ENCODE peak calls at places on chromosomes 13 and 19, in eight cellular contexts. X, N, T, J, F, U, P and Z are unnamed samples.

GRCh38 chr19:43777163-43777700 is 3.5 kb downstream of the KCNN4 start:
- DNase-seq in X (no peak), F (no peak), P (peak), N (no peak), T (no peak), J (peak), U (no peak), Z (no peak)

GRCh38 chr13:98922306-98922705 is 55.6 kb downstream of the DOCK9 start:
- DNase-seq in P (peak), N (no peak), F (no peak), J (no peak), T (no peak), X (no peak), U (no peak), Z (no peak)

GRCh38 chr13:112210401-112210800 is 143.5 kb downstream of the SOX1 start:
- DNase-seq in N (no peak), P (no peak), X (no peak), T (no peak), F (no peak), J (no peak), U (peak), Z (no peak)

GRCh38 chr13:113915012-113915763 is 51.3 kb upstream of the GAS6 start:
- DNase-seq in P (no peak), T (no peak), X (no peak), U (no peak), N (no peak), J (no peak), F (peak), Z (peak)

GRCh38 chr19:5287066-5287465 is 53.5 kb downstream of the PTPRS start:
- DNase-seq in F (no peak), U (no peak), T (no peak), N (no peak), X (no peak), J (peak), P (no peak), Z (no peak)

GRCh38 chr13:78736142-78736541 is 77.2 kb upstream of the OBI1 start:
- DNase-seq in T (no peak), F (no peak), P (peak), X (peak), J (no peak), U (no peak), N (no peak), Z (no peak)

GRCh38 chr19:28864024-28864503 is 348.9 kb downstream of the UQCRFS1 start:
- DNase-seq in J (no peak), U (no peak), P (no peak), T (no peak), N (no peak), F (no peak), X (no peak), Z (no peak)

GRCh38 chr13:71785361-71785760 is 81.6 kb downstream of the DACH1 start:
- DNase-seq in P (no peak), T (no peak), J (no peak), N (no peak), U (no peak), X (no peak), F (no peak), Z (no peak)

GRCh38 chr13:47397739-47398138 is 500.9 kb upstream of the HTR2A start:
- DNase-seq in T (no peak), X (peak), P (no peak), N (no peak), F (no peak), U (no peak), J (peak), Z (no peak)

GRCh38 chr19:39546599-39546998 is 6.6 kb upstream of the EID2 start:
- DNase-seq in U (peak), T (no peak), N (no peak), P (no peak), J (peak), X (no peak), F (no peak), Z (no peak)

GRCh38 chr13:48275507-48275906 is 28.0 kb upstream of the RB1 start:
- DNase-seq in U (no peak), F (no peak), P (peak), J (no peak), N (no peak), X (no peak), T (no peak), Z (no peak)

GRCh38 chr13:113559901-113560644 is 24.5 kb upstream of the TFDP1 start:
- DNase-seq in J (no peak), N (no peak), X (no peak), P (no peak), F (peak), T (no peak), U (peak), Z (no peak)

GRCh38 chr13:111203742-111204386 is 88.8 kb downstream of the ARHGEF7 start:
- DNase-seq in J (no peak), N (no peak), P (no peak), X (no peak), U (no peak), F (no peak), T (no peak), Z (no peak)

GRCh38 chr13:35489050-35489449 is 12.6 kb upstream of the MAB21L1 start:
- DNase-seq in T (no peak), F (no peak), N (no peak), U (no peak), P (no peak), J (no peak), X (no peak), Z (no peak)

GRCh38 chr19:1852294-1852646 is 4.0 kb upstream of the REXO1 start:
- DNase-seq in J (no peak), T (no peak), X (no peak), F (no peak), P (no peak), N (peak), U (no peak), Z (no peak)

GRCh38 chr13:41864658-41865057 is 96.3 kb downstream of the VWA8 start:
- DNase-seq in U (no peak), T (no peak), P (peak), N (no peak), X (no peak), F (no peak), J (no peak), Z (no peak)

GRCh38 chr13:41696163-41697003 is 239.0 kb downstream of the RGCC start:
- DNase-seq in T (no peak), P (peak), J (peak), U (no peak), N (no peak), F (no peak), X (peak), Z (no peak)

GRCh38 chr19:52638601-52639000 is 446 bp upstream of the ZNF83 start:
- DNase-seq in J (peak), F (no peak), T (no peak), X (peak), N (no peak), P (no peak), U (no peak), Z (peak)

GRCh38 chr19:35978832-35979365 is 16.1 kb upstream of the SDHAF1 start:
- DNase-seq in T (no peak), U (no peak), X (no peak), P (no peak), J (no peak), N (no peak), F (no peak), Z (no peak)

GRCh38 chr13:110150384-110151091 is 156.4 kb downstream of the COL4A1 start:
- DNase-seq in U (no peak), N (no peak), T (no peak), F (no peak), J (peak), X (no peak), P (peak), Z (no peak)

GRCh38 chr13:41557719-41558118 is 100.4 kb downstream of the RGCC start:
- DNase-seq in X (no peak), T (no peak), N (no peak), J (no peak), U (no peak), F (no peak), P (no peak), Z (no peak)

GRCh38 chr13:75787249-75787940 is 151.3 kb downstream of the LMO7 start:
- DNase-seq in T (no peak), P (peak), F (no peak), J (peak), X (no peak), U (no peak), N (no peak), Z (no peak)

GRCh38 chr13:20673711-20674110 is 29.8 kb upstream of the IL17D start:
- DNase-seq in P (no peak), F (no peak), T (no peak), N (no peak), U (no peak), X (no peak), J (no peak), Z (no peak)

GRCh38 chr19:38877781-38878574 is at the start of gene RINL:
- DNase-seq in X (no peak), U (no peak), J (no peak), N (no peak), T (no peak), P (no peak), F (peak), Z (no peak)

GRCh38 chr13:24149306-24150032 is 11.1 kb upstream of the SPATA13 start:
- DNase-seq in X (no peak), P (peak), N (no peak), U (no peak), T (no peak), F (no peak), J (peak), Z (no peak)

GRCh38 chr19:1130801-1131717 is 27.3 kb downstream of the GPX4 start:
- DNase-seq in N (no peak), F (no peak), J (no peak), U (peak), P (no peak), T (no peak), X (no peak), Z (no peak)

GRCh38 chr19:11198769-11199469 is 1.6 kb upstream of the KANK2 start:
- DNase-seq in U (peak), F (no peak), J (no peak), X (no peak), P (no peak), T (no peak), N (no peak), Z (no peak)

GRCh38 chr19:13072206-13072898 is 30.3 kb downstream of the LYL1 start:
- DNase-seq in T (peak), X (no peak), P (no peak), J (no peak), F (no peak), N (no peak), U (no peak), Z (no peak)

GRCh38 chr13:43805071-43805468 is 18.3 kb upstream of the ENOX1 start:
- DNase-seq in U (no peak), T (peak), X (peak), J (peak), N (no peak), P (peak), F (no peak), Z (no peak)